ENCODE peak calls at places on chromosomes 3 and 15, in four cellular contexts. R is activated B cell treated with CpG ODN at 0.5 μM for 24 hours, X is NT2/D1, A is mesendoderm. W is an unnamed sample.
A peak's percentile ranks its signal among the peaks of the same experiment; 100 is the strongest.

GRCh38 chr15:37253877-37254276 is 153.5 kb upstream of the MEIS2 start:
- DNase-seq in R (no peak), X (no peak), A (peak; percentile 55), W (no peak)

GRCh38 chr3:24480497-24480896 is 14.2 kb downstream of the THRB start:
- DNase-seq in R (no peak), X (no peak), A (no peak), W (no peak)

GRCh38 chr3:53328750-53329149 is 18.6 kb downstream of the DCP1A start:
- DNase-seq in R (no peak), X (no peak), A (peak; percentile 49), W (no peak)

GRCh38 chr3:63349583-63350177 is 71.6 kb downstream of the SYNPR start:
- DNase-seq in R (no peak), X (peak; percentile 58), A (peak; percentile 68), W (peak; percentile 58)

GRCh38 chr3:63492464-63492863 is 160.0 kb upstream of the SNTN start:
- DNase-seq in R (no peak), X (no peak), A (peak; percentile 53), W (no peak)

GRCh38 chr3:190883973-190884832 is 21.7 kb upstream of the GMNC start:
- DNase-seq in R (no peak), X (peak; percentile 47), A (peak; percentile 65), W (peak; percentile 47)

GRCh38 chr3:175861916-175862315 is 1002.8 kb downstream of the NAALADL2 start:
- DNase-seq in R (no peak), X (no peak), A (no peak), W (no peak)

GRCh38 chr3:128559486-128560225 is 66.7 kb upstream of the GATA2 start:
- DNase-seq in R (no peak), X (no peak), A (peak; percentile 38), W (no peak)

GRCh38 chr3:45693941-45694521 is 4.8 kb downstream of the SACM1L start:
- DNase-seq in R (no peak), X (no peak), A (no peak), W (no peak)

GRCh38 chr3:160771811-160772459 is 15.9 kb downstream of the PPM1L start:
- DNase-seq in R (no peak), X (no peak), A (no peak), W (no peak)

GRCh38 chr3:152466784-152467183 is 198.1 kb downstream of the MBNL1 start:
- DNase-seq in R (no peak), X (no peak), A (no peak), W (no peak)

GRCh38 chr15:48473667-48474066 is 142.4 kb downstream of the DUT start:
- DNase-seq in R (no peak), X (no peak), A (no peak), W (no peak)

GRCh38 chr3:126180477-126181397 is at the start of gene ALDH1L1:
- DNase-seq in R (no peak), X (peak; percentile 33), A (peak; percentile 86), W (peak; percentile 33)

GRCh38 chr3:52697622-52697946 is 8.0 kb downstream of the GLT8D1 start:
- DNase-seq in R (no peak), X (no peak), A (no peak), W (no peak)

GRCh38 chr3:133965906-133966305 is 63.8 kb downstream of the SLCO2A1 start:
- DNase-seq in R (no peak), X (no peak), A (no peak), W (no peak)

GRCh38 chr3:150733936-150734794 is 28.8 kb downstream of the SIAH2 start:
- DNase-seq in R (no peak), X (no peak), A (no peak), W (no peak)

GRCh38 chr15:62138124-62138523 is 27.0 kb downstream of the C2CD4B start:
- DNase-seq in R (no peak), X (no peak), A (no peak), W (no peak)